ENCODE peak calls at places on chromosomes 5 and 9, in six cellular contexts. L is uterus, J is brain microvascular endothelial cell, N is fibroblast of pulmonary artery, P is AG10803, K is NB4. I is an unnamed sample.

GRCh38 chr5:127673401-127673800 is 24.5 kb downstream of the CTXN3 start:
- DNase-seq in L (no peak), J (no peak), N (no peak), P (no peak), K (no peak), I (no peak)

GRCh38 chr5:171924493-171925122 is 81.8 kb downstream of the FBXW11 start:
- DNase-seq in L (no peak), J (no peak), N (no peak), P (no peak), K (no peak), I (no peak)

GRCh38 chr9:88396836-88397577 is 8.8 kb downstream of the SPIN1 start:
- DNase-seq in L (no peak), J (no peak), N (peak), P (peak), K (no peak), I (no peak)

GRCh38 chr5:146185161-146185560 is 2.7 kb upstream of the LARS1 start:
- DNase-seq in L (no peak), J (no peak), N (no peak), P (no peak), K (peak), I (no peak)

GRCh38 chr5:137119321-137119720 is 379.8 kb downstream of the SPOCK1 start:
- DNase-seq in L (no peak), J (no peak), N (no peak), P (no peak), K (no peak), I (no peak)

GRCh38 chr9:27784999-27785713 is 211.9 kb upstream of the C9orf72 start:
- DNase-seq in L (no peak), J (peak), N (peak), P (no peak), K (no peak), I (no peak)

GRCh38 chr9:85909390-85909789 is 31.6 kb upstream of the NAA35 start:
- DNase-seq in L (no peak), J (no peak), N (no peak), P (no peak), K (no peak), I (no peak)

GRCh38 chr9:112793213-112793810 is 42.8 kb downstream of the SNX30 start:
- DNase-seq in L (peak), J (peak), N (peak), P (peak), K (peak), I (peak)

GRCh38 chr5:176365663-176366574 is 632 bp downstream of the ARL10 start:
- DNase-seq in L (peak), J (no peak), N (peak), P (peak), K (no peak), I (no peak)

GRCh38 chr5:146699129-146699528 is 179.4 kb downstream of the PPP2R2B start:
- DNase-seq in L (no peak), J (no peak), N (no peak), P (no peak), K (no peak), I (no peak)

GRCh38 chr5:112308608-112309007 is 110.5 kb downstream of the EPB41L4A start:
- DNase-seq in L (no peak), J (no peak), N (peak), P (no peak), K (no peak), I (no peak)

GRCh38 chr5:149128023-149128875 is 13.0 kb upstream of the ABLIM3 start:
- DNase-seq in L (no peak), J (peak), N (peak), P (no peak), K (peak), I (no peak)

GRCh38 chr5:97560176-97560993 is 377.3 kb upstream of the RIOK2 start:
- DNase-seq in L (no peak), J (no peak), N (no peak), P (peak), K (no peak), I (no peak)

GRCh38 chr9:68685770-68686169 is 19.3 kb upstream of the PIP5K1B start:
- DNase-seq in L (no peak), J (no peak), N (no peak), P (no peak), K (peak), I (no peak)

GRCh38 chr9:128703616-128704355 is 1.5 kb downstream of the PKN3 start:
- DNase-seq in L (peak), J (no peak), N (no peak), P (no peak), K (no peak), I (no peak)

GRCh38 chr9:136726631-136727191 is 14.3 kb downstream of the DIPK1B start:
- DNase-seq in L (no peak), J (peak), N (no peak), P (peak), K (peak), I (no peak)

GRCh38 chr9:136726118-136726517 is 13.7 kb downstream of the DIPK1B start:
- DNase-seq in L (no peak), J (no peak), N (no peak), P (no peak), K (no peak), I (no peak)

GRCh38 chr9:136724772-136725171 is 12.4 kb downstream of the DIPK1B start:
- DNase-seq in L (no peak), J (no peak), N (no peak), P (no peak), K (no peak), I (no peak)

GRCh38 chr9:136723989-136724388 is 11.6 kb downstream of the DIPK1B start:
- DNase-seq in L (no peak), J (no peak), N (no peak), P (no peak), K (no peak), I (no peak)

DNA sequence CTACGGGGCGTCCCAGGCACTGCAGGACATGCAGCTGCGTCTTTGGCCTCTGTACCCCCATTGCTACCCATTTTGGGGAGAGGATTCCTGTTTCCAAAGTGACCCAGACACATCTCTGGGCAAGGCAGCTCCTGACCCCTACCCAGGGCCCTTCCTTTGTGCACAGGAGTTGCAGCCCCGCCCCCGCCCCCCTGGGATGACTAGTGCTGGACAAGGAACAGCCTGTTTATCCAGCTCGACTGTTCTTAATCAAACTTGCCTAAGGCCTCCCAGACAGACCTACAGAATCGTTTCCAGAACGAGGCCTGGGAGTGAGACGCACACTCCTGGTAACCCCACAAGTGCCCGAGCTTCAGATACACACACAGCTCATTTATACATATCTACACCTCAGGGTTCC is 13.2 kb downstream of the DIPK1B start:
- DNase-seq in L (no peak), J (no peak), N (peak), P (peak), K (no peak), I (no peak)
- H3K4me3 ChIP-seq in L (no peak), J (peak), N (peak), P (peak), K (peak), I (no peak)

GRCh38 chr5:132822650-132823480 is 7.6 kb downstream of the SHROOM1 start:
- DNase-seq in L (peak), J (no peak), N (peak), P (no peak), K (no peak), I (no peak)
- H3K4me3 ChIP-seq in L (no peak), J (peak), N (no peak), P (no peak), K (no peak), I (peak)

DNA sequence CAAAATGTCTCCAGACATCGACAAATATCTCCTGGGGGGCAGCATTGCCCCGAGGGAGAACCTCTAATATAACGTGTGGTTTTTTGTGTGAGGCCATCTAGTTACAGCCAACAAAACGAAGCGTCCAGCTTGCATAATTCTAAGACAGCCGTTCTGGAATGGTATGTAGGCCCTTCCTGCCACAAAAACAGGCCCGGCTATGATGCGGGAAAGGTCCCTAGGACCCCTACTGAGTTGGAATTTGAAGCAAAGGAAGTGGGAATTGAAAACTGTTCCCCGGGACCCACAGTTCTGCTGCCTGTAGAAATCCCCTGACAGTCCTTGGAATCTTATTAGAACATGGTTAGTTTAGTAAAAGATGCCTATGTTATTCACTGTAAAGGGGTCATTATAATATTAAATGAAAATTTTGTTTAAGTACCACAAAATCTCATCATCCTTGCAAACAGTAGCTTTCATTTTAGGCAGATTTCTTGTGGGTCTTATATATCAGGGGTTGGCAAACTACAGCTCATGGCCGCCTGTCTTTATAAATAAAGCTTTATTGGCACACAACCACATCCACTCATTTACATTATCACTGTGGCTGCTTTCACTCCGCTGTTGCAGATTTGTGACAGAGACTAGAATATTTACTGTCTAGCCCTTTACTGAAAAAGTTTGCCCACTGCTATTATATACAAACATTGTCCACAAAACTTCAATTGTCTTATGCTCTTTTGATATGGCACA is 70.7 kb downstream of the MSX2 start:
- DNase-seq in L (no peak), J (peak), N (no peak), P (no peak), K (no peak), I (no peak)
- H3K4me3 ChIP-seq in L (no peak), J (no peak), N (no peak), P (no peak), K (no peak), I (no peak)

GRCh38 chr5:78566747-78567449 is 81.7 kb downstream of the LHFPL2 start:
- DNase-seq in L (no peak), J (no peak), N (peak), P (peak), K (no peak), I (no peak)
- H3K4me3 ChIP-seq in L (no peak), J (no peak), N (no peak), P (no peak), K (no peak), I (no peak)

DNA sequence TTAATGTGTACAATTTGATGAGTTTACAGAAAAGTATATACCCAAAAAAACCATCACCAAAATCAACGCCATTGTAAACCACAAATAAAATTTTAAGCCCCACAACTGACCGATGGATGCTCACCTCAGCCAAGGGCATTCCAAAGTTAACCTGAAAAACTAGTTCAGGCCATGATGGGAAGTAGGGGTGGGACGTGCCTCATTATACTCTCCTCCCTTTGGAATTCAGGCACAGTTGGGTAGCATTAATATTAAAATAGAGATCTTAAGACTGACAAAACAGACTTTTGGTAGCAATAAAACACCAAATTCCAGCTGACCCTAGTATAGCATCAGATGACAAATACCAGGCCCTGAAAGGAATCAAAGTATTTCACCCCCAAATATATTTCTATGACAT is 129.0 kb downstream of the CDH18 start:
- DNase-seq in L (no peak), J (no peak), N (no peak), P (no peak), K (no peak), I (no peak)
- H3K4me3 ChIP-seq in L (no peak), J (no peak), N (no peak), P (no peak), K (no peak), I (no peak)

DNA sequence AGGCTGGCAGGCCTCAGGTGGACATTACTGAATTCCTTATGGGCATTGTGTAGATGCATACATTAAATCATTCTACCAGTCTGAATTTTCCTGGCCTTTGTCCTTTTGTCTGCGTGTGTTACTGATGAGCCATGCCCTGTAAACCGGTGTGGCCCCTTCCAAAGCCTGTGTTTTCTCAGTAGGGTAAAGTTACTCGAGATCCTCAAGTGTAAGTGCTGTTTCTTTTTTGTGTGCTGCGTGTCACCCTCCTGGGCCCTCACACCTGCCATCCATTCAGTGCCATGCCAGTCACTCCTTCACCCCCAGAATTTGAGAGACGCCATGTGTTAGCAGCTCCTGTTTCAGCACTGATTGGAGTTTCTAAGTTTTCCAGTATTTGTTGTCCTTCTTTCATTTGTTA is 288.3 kb downstream of the FANCC start:
- DNase-seq in L (no peak), J (no peak), N (no peak), P (no peak), K (no peak), I (no peak)
- H3K4me3 ChIP-seq in L (no peak), J (no peak), N (no peak), P (no peak), K (no peak), I (no peak)

GRCh38 chr5:173895766-173896165 is 7.6 kb downstream of the CPEB4 start:
- DNase-seq in L (no peak), J (no peak), N (no peak), P (no peak), K (no peak), I (no peak)
- H3K4me3 ChIP-seq in L (no peak), J (no peak), N (no peak), P (no peak), K (no peak), I (no peak)

I was measured in iPS DF 6.9.